ENCODE peak calls at places on chromosomes 1 and 21, in four cellular contexts. W is HCT116, C is hepatocyte, Q is GM12865. G is an unnamed sample.

GRCh38 chr1:192386051-192386650 is 69.4 kb downstream of the RGS21 start:
- DNase-seq in C (no peak), Q (no peak), W (no peak), G (no peak)

GRCh38 chr1:70436617-70437236 is 25.7 kb downstream of the CTH start:
- DNase-seq in Q (no peak), C (no peak), W (no peak), G (no peak)

GRCh38 chr1:245590726-245591125 is 435.9 kb downstream of the KIF26B start:
- DNase-seq in C (no peak), W (no peak), Q (no peak), G (no peak)

GRCh38 chr1:68623700-68624099 is 126.8 kb upstream of the DEPDC1 start:
- DNase-seq in Q (no peak), W (no peak), C (no peak), G (no peak)

GRCh38 chr1:171664976-171665375 is 12.5 kb upstream of the MYOC start:
- DNase-seq in W (no peak), C (no peak), Q (no peak), G (no peak)

GRCh38 chr1:184743062-184743756 is 11.4 kb downstream of the EDEM3 start:
- DNase-seq in Q (peak), W (no peak), C (no peak), G (peak)

GRCh38 chr1:164718821-164719220 is 159.8 kb downstream of the PBX1 start:
- DNase-seq in W (no peak), C (no peak), Q (no peak), G (no peak)

GRCh38 chr1:201456499-201457309 is 12.3 kb downstream of the PHLDA3 start:
- DNase-seq in W (no peak), Q (no peak), C (peak), G (no peak)

GRCh38 chr1:164982545-164982944 is 374.0 kb downstream of the LMX1A start:
- DNase-seq in W (no peak), C (no peak), Q (no peak), G (no peak)

GRCh38 chr1:167409183-167409582 is 109.1 kb downstream of the CD247 start:
- DNase-seq in W (peak), C (no peak), Q (peak), G (no peak)

GRCh38 chr1:10774615-10775310 is 21.7 kb downstream of the CASZ1 start:
- DNase-seq in C (no peak), W (no peak), Q (no peak), G (no peak)

GRCh38 chr1:218459450-218459849 is 114.3 kb downstream of the TGFB2 start:
- DNase-seq in Q (no peak), W (no peak), C (no peak), G (no peak)

GRCh38 chr1:147185442-147185841 is 13.2 kb upstream of the PRKAB2 start:
- DNase-seq in Q (no peak), W (no peak), C (no peak), G (no peak)

GRCh38 chr1:192747305-192747704 is 61.5 kb upstream of the RGS2 start:
- DNase-seq in W (no peak), Q (no peak), C (no peak), G (no peak)

GRCh38 chr1:22317231-22317919 is 134.3 kb upstream of the ZBTB40 start:
- DNase-seq in W (peak), Q (peak), C (peak), G (no peak)

GRCh38 chr1:27592600-27593340 is 11.2 kb downstream of the AHDC1 start:
- DNase-seq in C (no peak), Q (no peak), W (no peak), G (no peak)

GRCh38 chr1:183417691-183418491 is at the start of gene NMNAT2:
- DNase-seq in C (peak), Q (no peak), W (no peak), G (no peak)

GRCh38 chr1:152191711-152192110 is 32.3 kb downstream of the HRNR start:
- DNase-seq in Q (no peak), C (no peak), W (no peak), G (no peak)

GRCh38 chr1:208203848-208204609 is 40.2 kb downstream of the PLXNA2 start:
- DNase-seq in Q (no peak), W (no peak), C (no peak), G (no peak)

GRCh38 chr1:29685387-29685786 is 449.1 kb downstream of the PTPRU start:
- DNase-seq in W (no peak), C (no peak), Q (no peak), G (no peak)

GRCh38 chr1:222240536-222241181 is 307.2 kb downstream of the HHIPL2 start:
- DNase-seq in C (peak), Q (no peak), W (no peak), G (no peak)

GRCh38 chr1:154937988-154938386 is 1.5 kb upstream of the PMVK start:
- DNase-seq in C (no peak), Q (no peak), W (no peak), G (no peak)

GRCh38 chr1:37998089-37998808 is 7.1 kb downstream of the FHL3 start:
- DNase-seq in Q (no peak), W (no peak), C (no peak), G (no peak)

GRCh38 chr1:37997256-37998088 is 7.7 kb upstream of the SF3A3 start:
- DNase-seq in Q (no peak), W (no peak), C (no peak), G (no peak)

GRCh38 chr1:37998913-37999433 is 6.3 kb downstream of the FHL3 start:
- DNase-seq in Q (no peak), W (no peak), C (no peak), G (no peak)

GRCh38 chr1:37994886-37995566 is 5.2 kb upstream of the SF3A3 start:
- DNase-seq in C (no peak), W (no peak), Q (no peak), G (no peak)

DNA sequence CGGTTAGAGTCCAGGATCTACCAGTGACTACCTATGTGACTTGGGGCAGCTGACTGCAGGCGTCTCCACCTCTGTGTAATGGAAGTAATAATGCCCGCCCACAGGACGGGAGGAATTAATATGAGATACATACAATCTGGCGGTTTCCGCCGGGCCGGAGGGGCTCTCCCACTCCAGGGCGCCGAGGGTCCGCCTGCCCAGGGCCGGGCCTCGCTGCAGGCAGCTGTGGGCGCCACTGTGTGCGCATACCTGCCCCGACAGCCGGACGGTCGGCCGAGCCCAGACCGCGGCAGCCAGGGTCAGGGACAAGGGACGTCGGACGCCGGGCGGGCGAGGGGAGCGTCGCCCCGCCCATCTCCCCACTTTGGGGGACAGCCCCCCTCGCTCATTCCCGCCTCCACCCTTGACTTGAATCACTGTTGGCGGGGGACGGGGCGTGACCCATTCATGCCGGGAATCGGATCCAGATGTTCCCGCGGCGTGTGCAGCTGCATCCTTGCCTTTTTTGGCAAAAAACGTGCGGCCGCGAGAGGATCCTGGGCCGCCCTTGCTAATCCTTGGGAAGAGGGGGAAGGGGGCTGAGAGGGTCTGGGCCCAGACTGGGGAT is 6.1 kb upstream of the SF3A3 start:
- DNase-seq in C (peak), W (no peak), Q (no peak), G (no peak)
- H3K4me3 ChIP-seq in C (no peak), W (no peak), Q (no peak), G (peak)

GRCh38 chr1:162230096-162230495 is 146.6 kb downstream of the SPATA46 start:
- DNase-seq in Q (no peak), W (peak), C (no peak), G (no peak)
- TF ChIP-seq CTCF in Q (no peak), W (peak), C (no peak), G (no peak)

GRCh38 chr1:240719953-240720700 is 108.2 kb upstream of the GREM2 start:
- DNase-seq in Q (no peak), C (no peak), W (no peak), G (no peak)
- H3K4me3 ChIP-seq in Q (no peak), C (no peak), W (no peak), G (no peak)

GRCh38 chr1:106113851-106114250 is 942.6 kb upstream of the PRMT6 start:
- DNase-seq in W (no peak), Q (no peak), C (no peak), G (no peak)
- TF ChIP-seq CTCF in W (no peak), Q (no peak), C (no peak), G (no peak)

GRCh38 chr21:33938381-33938780 is 22.8 kb upstream of the ATP5PO start:
- DNase-seq in Q (no peak), W (no peak), C (no peak), G (no peak)
- H3K4me3 ChIP-seq in Q (no peak), W (no peak), C (no peak), G (no peak)

GRCh38 chr1:229136817-229137216 is 134.1 kb upstream of the RAB4A start:
- DNase-seq in Q (no peak), W (no peak), C (no peak), G (no peak)
- TF ChIP-seq CTCF in Q (no peak), W (no peak), C (no peak), G (peak)

GRCh38 chr21:36260802-36261201 is 59.2 kb upstream of the MORC3 start:
- DNase-seq in W (no peak), C (no peak), Q (no peak), G (no peak)
- H3K4me3 ChIP-seq in W (peak), C (no peak), Q (peak), G (no peak)

GRCh38 chr1:102776074-102776473 is 332.2 kb downstream of the COL11A1 start:
- DNase-seq in W (no peak), Q (no peak), C (no peak), G (no peak)

GRCh38 chr1:102772831-102773230 is 335.5 kb downstream of the COL11A1 start:
- DNase-seq in W (no peak), Q (no peak), C (no peak), G (no peak)
- TF ChIP-seq CTCF in W (no peak), Q (no peak), C (no peak), G (no peak)

GRCh38 chr1:41496080-41497055 is 11.9 kb upstream of the EDN2 start:
- DNase-seq in Q (peak), W (peak), C (peak), G (no peak)
- H3K4me3 ChIP-seq in Q (peak), W (peak), C (no peak), G (peak)

DNA sequence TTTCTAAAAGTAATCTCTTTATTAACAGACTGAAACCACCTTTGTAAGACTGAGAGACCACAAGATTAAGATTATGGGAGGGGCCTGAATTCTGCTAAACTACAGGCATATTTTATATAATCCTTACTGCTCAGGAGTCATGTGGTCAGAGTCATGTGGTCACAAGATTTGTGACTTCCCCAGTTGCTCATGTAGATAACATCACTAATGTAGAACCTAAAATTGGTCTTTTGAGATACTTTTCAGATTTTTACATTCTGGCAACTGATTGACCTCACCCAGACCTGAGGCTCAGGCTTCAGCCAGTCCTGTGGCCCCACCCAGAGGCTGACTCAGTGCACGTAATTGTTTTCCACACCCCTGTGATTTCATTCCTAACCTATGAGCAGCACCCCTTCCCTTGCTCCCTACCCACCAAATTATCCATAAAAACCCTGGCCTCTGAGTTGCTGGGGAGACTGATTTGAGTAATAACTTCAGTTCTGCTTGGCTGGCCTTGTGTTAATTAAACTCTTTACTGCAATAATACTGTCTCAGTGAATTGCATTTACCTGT is 41.8 kb upstream of the ZNF326 start:
- DNase-seq in W (peak), Q (peak), C (peak), G (no peak)
- TF ChIP-seq CTCF in W (no peak), Q (peak), C (peak), G (peak)